ENCODE peak calls at places on chromosomes 5 and 9, in eight cellular contexts. C is stomach; D is DND-41; S is esophagus squamous epithelium; L is heart right ventricle; N is AG04450; X is sigmoid colon; M is CD4-positive, alpha-beta T cell. H is an unnamed sample. For H3K9me3, the result is how much of the 10 kb centered on the place peaks cover.

GRCh38 chr9:73782166-73782565 is 630.5 kb downstream of the ANXA1 start:
- DNase-seq in C (no peak), D (no peak), S (no peak), L (no peak), N (no peak), X (no peak), M (no peak), H (no peak)

GRCh38 chr5:16935271-16936149 is 578 bp downstream of the MYO10 start:
- DNase-seq in C (peak), D (no peak), S (peak), L (peak), N (no peak), X (peak), M (no peak), H (peak)

GRCh38 chr5:170576602-170577584 is 73.1 kb downstream of the KCNIP1 start:
- DNase-seq in C (no peak), D (no peak), S (no peak), L (no peak), N (no peak), X (no peak), M (no peak), H (no peak)

GRCh38 chr9:68668127-68668526 is 36.9 kb upstream of the PIP5K1B start:
- DNase-seq in C (no peak), D (no peak), S (no peak), L (no peak), N (no peak), X (no peak), M (no peak), H (no peak)

GRCh38 chr5:115184780-115185179 is 15.1 kb upstream of the TRIM36 start:
- DNase-seq in C (no peak), D (no peak), S (no peak), L (no peak), N (no peak), X (no peak), M (no peak), H (no peak)

GRCh38 chr9:82456621-82457020 is 468.0 kb downstream of the SPATA31D1 start:
- DNase-seq in C (no peak), D (no peak), S (no peak), L (no peak), N (peak), X (no peak), M (no peak), H (no peak)

GRCh38 chr5:139709587-139710369 is 61.6 kb downstream of the CXXC5 start:
- DNase-seq in C (no peak), D (peak), S (no peak), L (peak), N (no peak), X (no peak), M (peak), H (no peak)

GRCh38 chr9:34496149-34496712 is 26.6 kb downstream of the ENHO start:
- DNase-seq in C (no peak), D (no peak), S (no peak), L (no peak), N (no peak), X (peak), M (no peak), H (no peak)

GRCh38 chr9:122228906-122229837 is at the start of gene LHX6:
- DNase-seq in C (no peak), D (no peak), S (no peak), L (no peak), N (no peak), X (no peak), M (no peak), H (no peak)

GRCh38 chr9:100167176-100167575 is 68.1 kb downstream of the INVS start:
- DNase-seq in C (no peak), D (no peak), S (no peak), L (no peak), N (no peak), X (no peak), M (no peak), H (no peak)

GRCh38 chr9:74784506-74784905 is 103.2 kb downstream of the TRPM6 start:
- DNase-seq in C (no peak), D (no peak), S (no peak), L (no peak), N (no peak), X (no peak), M (no peak), H (no peak)

GRCh38 chr9:68949271-68950000 is 64.5 kb downstream of the PRKACG start:
- DNase-seq in C (no peak), D (no peak), S (no peak), L (peak), N (no peak), X (no peak), M (no peak), H (no peak)

GRCh38 chr5:100519075-100519474 is 16.1 kb upstream of the FAM174A start:
- DNase-seq in C (no peak), D (no peak), S (no peak), L (no peak), N (no peak), X (no peak), M (no peak), H (no peak)

GRCh38 chr5:126995689-126996088 is 34.7 kb downstream of the MARCHF3 start:
- DNase-seq in C (no peak), D (no peak), S (no peak), L (no peak), N (no peak), X (no peak), M (no peak), H (no peak)

GRCh38 chr5:175340180-175340579 is 103.8 kb downstream of the DRD1 start:
- DNase-seq in C (no peak), D (no peak), S (no peak), L (no peak), N (no peak), X (no peak), M (no peak), H (no peak)

GRCh38 chr9:35903049-35903448 is 3.0 kb upstream of the HRCT1 start:
- DNase-seq in C (no peak), D (peak), S (no peak), L (peak), N (no peak), X (no peak), M (no peak), H (no peak)

GRCh38 chr9:21657966-21658667 is 144.3 kb upstream of the MTAP start:
- DNase-seq in C (no peak), D (no peak), S (no peak), L (no peak), N (no peak), X (no peak), M (no peak), H (no peak)

GRCh38 chr5:73382412-73382795 is 66.2 kb downstream of the FOXD1 start:
- DNase-seq in C (no peak), D (no peak), S (no peak), L (no peak), N (no peak), X (no peak), M (no peak), H (no peak)

GRCh38 chr5:126536874-126537273 is 58.1 kb downstream of the ALDH7A1 start:
- DNase-seq in C (no peak), D (no peak), S (no peak), L (no peak), N (no peak), X (no peak), M (no peak), H (no peak)

GRCh38 chr5:92554447-92555085 is 1026.5 kb downstream of the NR2F1-AS1 start:
- DNase-seq in C (no peak), D (no peak), S (no peak), L (no peak), N (no peak), X (no peak), M (no peak), H (no peak)

GRCh38 chr9:33315371-33315770 is 25.1 kb downstream of the NFX1 start:
- DNase-seq in C (no peak), D (no peak), S (no peak), L (no peak), N (no peak), X (no peak), M (no peak), H (no peak)

GRCh38 chr9:124037790-124038189 is 26.2 kb downstream of the LHX2 start:
- DNase-seq in C (no peak), D (no peak), S (no peak), L (no peak), N (no peak), X (peak), M (no peak), H (peak)
- TF ChIP-seq CTCF in C (no peak), D (no peak), S (no peak), L (no peak), N (no peak), X (no peak), M (no peak), H (no peak)

GRCh38 chr5:31459594-31459993 is 72.3 kb downstream of the DROSHA start:
- DNase-seq in C (no peak), D (no peak), S (no peak), L (no peak), N (no peak), X (no peak), M (no peak), H (no peak)
- H3K9me3 ChIP-seq in C (under half), D (under half), S (under half), L (under half), N (under half), X (under half), M (under half), H (under half)

DNA sequence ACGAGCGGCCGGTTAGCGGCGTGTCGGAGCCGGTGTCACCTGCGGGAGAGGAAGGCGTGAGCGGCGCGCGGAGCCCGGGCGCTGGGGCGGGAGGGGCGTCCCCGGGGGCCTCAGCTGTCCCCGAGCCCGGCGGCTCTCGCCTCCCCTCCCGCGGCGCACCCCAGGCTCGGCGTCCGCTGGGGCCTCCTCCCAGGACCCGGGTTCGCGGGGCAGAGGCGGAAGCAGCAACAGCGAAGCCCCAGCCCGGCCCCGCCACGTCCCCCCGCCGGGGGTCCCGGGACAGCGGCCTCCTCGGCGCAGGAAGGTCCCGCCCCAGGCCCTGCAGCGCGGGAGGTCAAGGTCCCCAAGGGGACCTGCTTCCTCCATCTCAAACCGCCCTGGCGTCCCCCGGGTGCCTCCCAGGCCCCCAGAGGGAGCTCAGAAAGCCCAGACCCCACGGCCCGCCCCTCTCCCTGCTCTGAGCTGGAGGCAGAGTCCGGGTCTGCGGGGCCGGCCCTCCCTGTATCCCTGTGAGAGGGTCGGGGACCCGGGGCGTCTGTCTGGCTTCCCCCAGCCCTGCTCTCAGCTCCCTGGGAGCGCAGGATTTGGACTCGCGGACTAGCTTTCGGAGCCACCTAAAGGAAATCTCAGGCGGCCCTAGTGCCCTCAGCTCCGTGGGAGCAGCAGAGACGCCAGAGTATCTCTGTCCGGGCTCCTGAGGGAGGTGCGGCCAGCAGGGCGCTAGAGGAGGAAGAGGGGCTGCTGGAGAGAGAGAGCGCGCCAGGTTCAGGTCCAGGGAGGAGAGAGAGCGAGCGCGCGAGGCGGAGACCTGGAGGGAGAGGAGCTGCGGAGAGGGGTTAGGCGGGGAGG is 30.6 kb downstream of the EXOC3 start:
- DNase-seq in C (peak), D (peak), S (no peak), L (no peak), N (no peak), X (peak), M (peak), H (no peak)
- H3K27ac ChIP-seq in C (peak), D (peak), S (peak), L (peak), N (no peak), X (peak), M (no peak), H (peak)

GRCh38 chr9:130225071-130225470 is 40.5 kb upstream of the HMCN2 start:
- DNase-seq in C (no peak), D (no peak), S (no peak), L (no peak), N (no peak), X (no peak), M (no peak), H (no peak)

GRCh38 chr9:130222833-130223232 is 42.7 kb upstream of the HMCN2 start:
- DNase-seq in C (no peak), D (no peak), S (no peak), L (no peak), N (no peak), X (no peak), M (no peak), H (no peak)

GRCh38 chr9:130219661-130220081 is 45.9 kb upstream of the HMCN2 start:
- DNase-seq in C (no peak), D (no peak), S (no peak), L (no peak), N (no peak), X (no peak), M (no peak), H (no peak)

GRCh38 chr9:130217838-130218237 is 45.6 kb downstream of the NCS1 start:
- DNase-seq in C (no peak), D (no peak), S (no peak), L (no peak), N (no peak), X (no peak), M (no peak), H (no peak)

DNA sequence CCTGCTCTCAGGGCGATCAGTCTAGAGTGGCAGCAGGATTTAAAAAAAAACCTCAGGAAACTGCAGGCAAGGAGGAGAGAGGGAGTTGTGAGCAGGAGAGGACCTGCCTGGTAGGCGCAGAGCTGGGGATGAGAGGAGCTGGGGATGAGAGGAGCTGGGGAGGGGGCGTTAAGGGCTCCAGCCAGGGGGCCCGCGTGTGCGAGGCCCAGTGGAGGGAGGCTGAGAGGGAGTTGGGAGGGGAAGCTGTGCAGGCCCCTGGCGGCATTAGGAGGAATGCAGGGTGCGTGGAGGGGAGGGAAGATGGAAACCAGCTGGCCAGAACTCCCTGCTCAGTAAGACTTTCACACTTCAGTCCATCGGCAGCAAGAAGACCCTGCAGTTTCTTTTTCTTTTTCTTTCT is 45.2 kb upstream of the HMCN2 start:
- DNase-seq in C (no peak), D (no peak), S (no peak), L (no peak), N (peak), X (no peak), M (no peak), H (no peak)
- TF ChIP-seq CTCF in C (no peak), D (no peak), S (no peak), L (peak), N (peak), X (peak), M (no peak), H (peak)

GRCh38 chr5:141359790-141360426 is at the start of gene PCDHGB2:
- DNase-seq in C (no peak), D (peak), S (no peak), L (no peak), N (no peak), X (no peak), M (no peak), H (no peak)
- H3K9me3 ChIP-seq in C (half or more), D (under half), S (half or more), L (under half), N (half or more), X (half or more), M (under half), H (under half)

GRCh38 chr5:135306557-135306956 is 92.5 kb downstream of the MACROH2A1 start:
- DNase-seq in C (no peak), D (no peak), S (no peak), L (no peak), N (no peak), X (no peak), M (no peak), H (no peak)

GRCh38 chr5:135309391-135310327 is 89.4 kb downstream of the MACROH2A1 start:
- DNase-seq in C (no peak), D (peak), S (no peak), L (no peak), N (no peak), X (no peak), M (no peak), H (no peak)

GRCh38 chr5:135308245-135308644 is 90.8 kb downstream of the MACROH2A1 start:
- DNase-seq in C (no peak), D (peak), S (no peak), L (no peak), N (no peak), X (no peak), M (no peak), H (no peak)

GRCh38 chr5:135308752-135309151 is 90.3 kb downstream of the MACROH2A1 start:
- DNase-seq in C (no peak), D (no peak), S (no peak), L (no peak), N (peak), X (no peak), M (no peak), H (no peak)

GRCh38 chr5:135307143-135307903 is 91.7 kb downstream of the MACROH2A1 start:
- DNase-seq in C (no peak), D (no peak), S (no peak), L (no peak), N (no peak), X (no peak), M (no peak), H (no peak)
- H3K27ac ChIP-seq in C (no peak), D (no peak), S (no peak), L (no peak), N (no peak), X (no peak), M (no peak), H (no peak)

GRCh38 chr5:123120197-123120596 is 31.2 kb downstream of the PRDM6 start:
- DNase-seq in C (no peak), D (no peak), S (no peak), L (no peak), N (no peak), X (no peak), M (no peak), H (no peak)
- TF ChIP-seq CTCF in C (no peak), D (peak), S (peak), L (peak), N (peak), X (no peak), M (no peak), H (no peak)